ENCODE peak calls at places on chromosomes 2 and 18, in four cellular contexts. G is MM.1S, B is cardiac fibroblast, R is heart right ventricle. D is an unnamed sample.

GRCh38 chr2:168685619-168686453 is 116.6 kb upstream of the NOSTRIN start:
- DNase-seq in G (no peak), B (peak), R (no peak), D (no peak)

GRCh38 chr18:2997846-2998599 is 14.9 kb downstream of the LPIN2 start:
- DNase-seq in G (no peak), B (peak), R (no peak), D (no peak)

GRCh38 chr2:1704606-1705556 is 39.4 kb downstream of the PXDN start:
- DNase-seq in G (no peak), B (peak), R (peak), D (no peak)

GRCh38 chr2:191845248-191845715 is 1.6 kb downstream of the CAVIN2 start:
- DNase-seq in G (no peak), B (peak), R (peak), D (no peak)

GRCh38 chr2:240432820-240433801 is 2.4 kb upstream of the GPC1 start:
- DNase-seq in G (no peak), B (no peak), R (no peak), D (no peak)

GRCh38 chr2:73089270-73090030 is 17.9 kb upstream of the SFXN5 start:
- DNase-seq in G (no peak), B (peak), R (peak), D (peak)

GRCh38 chr2:172021955-172022354 is 22.2 kb downstream of the METAP1D start:
- DNase-seq in G (no peak), B (peak), R (peak), D (peak)

GRCh38 chr18:55592572-55592971 is 4.6 kb upstream of the TCF4 start:
- DNase-seq in G (no peak), B (peak), R (no peak), D (no peak)

GRCh38 chr2:64063924-64064331 is 44.7 kb upstream of the VPS54 start:
- DNase-seq in G (no peak), B (peak), R (peak), D (peak)

GRCh38 chr2:53593891-53594585 is 173.6 kb upstream of the CHAC2 start:
- DNase-seq in G (no peak), B (peak), R (no peak), D (peak)

GRCh38 chr2:64869126-64869525 is 120.1 kb upstream of the SLC1A4 start:
- DNase-seq in G (no peak), B (no peak), R (no peak), D (no peak)

GRCh38 chr2:202019689-202020450 is 13.8 kb upstream of the FZD7 start:
- DNase-seq in G (no peak), B (peak), R (peak), D (no peak)

GRCh38 chr2:128469203-128469602 is 150.5 kb upstream of the HS6ST1 start:
- DNase-seq in G (no peak), B (no peak), R (no peak), D (no peak)

GRCh38 chr18:28804512-28805214 is 627.7 kb upstream of the CDH2 start:
- DNase-seq in G (no peak), B (no peak), R (no peak), D (no peak)

GRCh38 chr2:64542071-64543005 is 18.2 kb downstream of the AFTPH start:
- DNase-seq in G (no peak), B (no peak), R (no peak), D (no peak)

GRCh38 chr18:47260138-47260923 is 8.9 kb upstream of the SKOR2 start:
- DNase-seq in G (no peak), B (peak), R (peak), D (peak)

GRCh38 chr2:127154985-127155650 is 48.2 kb upstream of the BIN1 start:
- DNase-seq in G (no peak), B (peak), R (no peak), D (peak)

GRCh38 chr18:55321268-55322175 is 266.5 kb downstream of the TCF4 start:
- DNase-seq in G (peak), B (peak), R (peak), D (peak)

GRCh38 chr18:57469884-57470283 is 34.7 kb downstream of the ONECUT2 start:
- DNase-seq in G (no peak), B (no peak), R (no peak), D (no peak)

GRCh38 chr2:189116984-189117383 is 62.6 kb downstream of the COL5A2 start:
- DNase-seq in G (no peak), B (no peak), R (no peak), D (peak)

GRCh38 chr18:57898506-57899124 is 95.5 kb upstream of the ATP8B1 start:
- DNase-seq in G (no peak), B (peak), R (no peak), D (peak)

GRCh38 chr18:34926683-34927082 is 114.5 kb upstream of the MAPRE2 start:
- DNase-seq in G (no peak), B (no peak), R (no peak), D (no peak)

GRCh38 chr18:37253424-37254255 is 312.0 kb downstream of the CELF4 start:
- DNase-seq in G (peak), B (no peak), R (no peak), D (no peak)

GRCh38 chr18:61851940-61852451 is 40.8 kb downstream of the RNF152 start:
- DNase-seq in G (no peak), B (peak), R (no peak), D (peak)

GRCh38 chr2:232866104-232866503 is 4.0 kb upstream of the SNORC start:
- DNase-seq in G (no peak), B (no peak), R (no peak), D (no peak)

GRCh38 chr18:66473882-66474281 is 130.0 kb downstream of the CDH19 start:
- DNase-seq in G (no peak), B (no peak), R (no peak), D (no peak)

GRCh38 chr2:45380131-45380836 is 230.8 kb downstream of the SRBD1 start:
- DNase-seq in G (no peak), B (peak), R (no peak), D (peak)

GRCh38 chr2:207093234-207093633 is 72.5 kb downstream of the KLF7 start:
- DNase-seq in G (no peak), B (no peak), R (no peak), D (no peak)

GRCh38 chr18:37553633-37554398 is 11.8 kb downstream of the CELF4 start:
- DNase-seq in G (no peak), B (no peak), R (no peak), D (no peak)

GRCh38 chr2:39385172-39385571 is 51.9 kb downstream of the MAP4K3 start:
- DNase-seq in G (no peak), B (no peak), R (no peak), D (no peak)

GRCh38 chr2:39392672-39393071 is 44.4 kb downstream of the MAP4K3 start:
- DNase-seq in G (no peak), B (no peak), R (no peak), D (no peak)

GRCh38 chr2:39386064-39386463 is 51.0 kb downstream of the MAP4K3 start:
- DNase-seq in G (no peak), B (no peak), R (no peak), D (no peak)

GRCh38 chr2:39394427-39395002 is 42.6 kb downstream of the MAP4K3 start:
- DNase-seq in G (no peak), B (peak), R (no peak), D (peak)

GRCh38 chr2:39390126-39390692 is 46.9 kb downstream of the MAP4K3 start:
- DNase-seq in G (no peak), B (no peak), R (no peak), D (no peak)
- H3K4me3 ChIP-seq in G (no peak), B (no peak), R (no peak), D (no peak)

DNA sequence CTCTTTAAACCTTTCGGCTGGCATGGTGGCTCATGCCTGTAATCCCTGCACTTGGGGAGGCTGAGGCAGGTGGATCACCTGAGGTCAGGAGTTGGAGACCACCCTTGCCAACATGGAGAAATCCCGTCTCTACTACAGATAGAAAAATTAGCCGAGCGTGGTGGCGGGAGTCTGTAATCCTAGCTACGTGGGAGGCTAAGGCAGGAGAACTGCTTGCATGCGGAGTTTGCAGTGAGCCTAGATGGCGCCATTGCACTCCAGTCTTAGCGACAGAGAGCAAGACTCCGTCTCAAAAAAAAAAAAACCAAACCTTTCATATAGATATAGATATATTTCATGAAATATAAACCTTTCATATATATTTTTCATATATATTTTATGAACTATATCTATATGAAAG is 864.7 kb downstream of the TRIB2 start:
- DNase-seq in G (no peak), B (no peak), R (no peak), D (no peak)
- TF ChIP-seq CTCF in G (no peak), B (no peak), R (no peak), D (no peak)

GRCh38 chr18:77115461-77115907 is 17.1 kb downstream of the MBP start:
- DNase-seq in G (no peak), B (no peak), R (no peak), D (no peak)

GRCh38 chr18:77113361-77114069 is 19.1 kb downstream of the MBP start:
- DNase-seq in G (no peak), B (no peak), R (no peak), D (no peak)

GRCh38 chr18:77116201-77117080 is 16.1 kb downstream of the MBP start:
- DNase-seq in G (no peak), B (no peak), R (no peak), D (no peak)

GRCh38 chr18:77114070-77114563 is 18.5 kb downstream of the MBP start:
- DNase-seq in G (no peak), B (no peak), R (no peak), D (no peak)

DNA sequence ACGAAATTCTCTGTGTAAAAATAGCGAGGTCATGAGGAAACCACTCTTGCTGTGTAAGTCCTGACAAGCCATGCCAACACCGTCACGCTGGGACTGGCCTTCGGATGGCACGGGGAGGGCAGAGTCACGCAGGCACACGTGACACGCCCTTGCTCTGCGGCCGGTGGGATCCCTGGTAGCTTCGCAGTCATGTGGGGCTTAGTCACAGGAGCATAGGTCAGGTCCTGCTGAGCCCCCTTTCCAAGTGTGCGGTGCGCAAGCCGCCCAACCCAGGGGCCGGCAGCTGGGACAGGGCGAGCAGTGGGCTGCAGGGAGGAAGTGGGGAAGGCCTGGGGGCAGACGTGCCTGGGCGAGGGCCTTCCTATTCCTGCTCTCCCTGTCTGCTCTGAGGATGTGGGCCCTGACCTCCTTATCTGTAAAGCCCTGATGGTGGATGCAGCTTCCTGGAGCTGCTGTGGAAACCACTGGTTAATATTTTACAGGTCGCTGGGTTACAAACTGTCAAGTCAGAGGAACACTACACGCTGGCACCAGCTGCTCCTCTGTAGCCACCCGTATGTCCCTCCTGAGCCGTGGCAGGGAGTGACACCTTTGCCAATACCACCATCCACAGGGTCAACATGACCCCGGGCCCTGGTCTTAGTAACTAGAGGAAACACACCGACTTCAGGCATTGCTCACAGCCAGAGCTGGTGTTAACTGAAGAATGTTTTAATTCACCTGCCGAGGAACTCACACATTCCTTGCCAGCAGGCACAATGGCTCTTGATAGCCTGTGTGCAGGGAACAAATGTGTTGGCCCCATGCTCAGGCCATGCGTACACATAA is 17.8 kb downstream of the MBP start:
- DNase-seq in G (no peak), B (peak), R (peak), D (peak)
- H3K4me3 ChIP-seq in G (no peak), B (no peak), R (no peak), D (no peak)

GRCh38 chr18:48868468-48869466 is 82.0 kb downstream of the SMAD7 start:
- DNase-seq in G (peak), B (no peak), R (no peak), D (no peak)

GRCh38 chr18:48864876-48865275 is 85.9 kb downstream of the SMAD7 start:
- DNase-seq in G (no peak), B (no peak), R (no peak), D (no peak)

GRCh38 chr18:48866856-48867255 is 83.9 kb downstream of the SMAD7 start:
- DNase-seq in G (no peak), B (no peak), R (no peak), D (no peak)

GRCh38 chr18:48867978-48868377 is 82.8 kb downstream of the SMAD7 start:
- DNase-seq in G (peak), B (no peak), R (no peak), D (no peak)

GRCh38 chr18:48866028-48866733 is 84.6 kb downstream of the SMAD7 start:
- DNase-seq in G (no peak), B (peak), R (peak), D (peak)
- TF ChIP-seq CTCF in G (no peak), B (no peak), R (no peak), D (no peak)

GRCh38 chr2:27174638-27175037 is 25.8 kb downstream of the TCF23 start:
- DNase-seq in G (no peak), B (no peak), R (no peak), D (no peak)

GRCh38 chr2:27164960-27165763 is 16.4 kb downstream of the TCF23 start:
- DNase-seq in G (peak), B (no peak), R (no peak), D (no peak)

GRCh38 chr2:27175330-27175729 is 26.5 kb downstream of the TCF23 start:
- DNase-seq in G (no peak), B (peak), R (no peak), D (peak)

GRCh38 chr2:27171351-27171848 is 22.6 kb downstream of the TCF23 start:
- DNase-seq in G (no peak), B (no peak), R (no peak), D (peak)

DNA sequence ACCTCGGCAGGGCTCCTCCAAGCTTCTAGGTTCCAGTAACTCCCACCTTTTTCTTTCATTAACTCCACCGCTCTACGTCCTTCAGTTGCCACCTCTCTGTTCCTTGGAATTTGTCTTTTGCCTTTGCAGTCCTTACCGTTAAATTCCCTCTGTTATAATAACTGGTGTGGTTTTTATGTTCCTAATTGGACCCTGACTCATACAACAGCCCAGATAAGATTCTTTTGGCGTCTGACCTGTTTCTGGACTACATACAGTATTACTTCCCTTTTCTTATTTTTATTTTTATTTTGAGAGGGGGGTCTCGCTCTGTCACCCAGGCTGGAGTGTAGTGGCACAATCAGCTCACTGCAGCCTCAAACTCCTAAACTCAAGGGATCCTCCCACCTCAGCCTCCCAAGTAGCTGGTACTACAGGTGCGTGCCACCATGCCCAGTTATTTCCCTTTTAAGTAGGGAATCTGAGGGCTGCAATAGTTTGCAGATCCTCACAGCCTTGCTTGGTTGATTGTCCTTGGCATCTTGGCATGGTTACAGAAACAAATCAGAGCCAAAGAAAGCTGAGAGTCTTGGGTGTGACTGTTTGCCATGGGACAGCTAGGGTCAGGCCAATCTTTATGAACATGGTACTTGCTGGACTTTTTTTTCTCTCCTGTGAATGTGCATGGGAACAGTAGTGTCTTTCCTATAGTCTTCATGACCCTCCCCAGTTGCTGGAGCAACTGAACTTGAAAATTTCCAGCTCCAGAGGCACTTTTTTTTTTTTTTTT is 21.9 kb downstream of the TCF23 start:
- DNase-seq in G (no peak), B (peak), R (no peak), D (no peak)
- H3K4me3 ChIP-seq in G (no peak), B (no peak), R (no peak), D (no peak)

DNA sequence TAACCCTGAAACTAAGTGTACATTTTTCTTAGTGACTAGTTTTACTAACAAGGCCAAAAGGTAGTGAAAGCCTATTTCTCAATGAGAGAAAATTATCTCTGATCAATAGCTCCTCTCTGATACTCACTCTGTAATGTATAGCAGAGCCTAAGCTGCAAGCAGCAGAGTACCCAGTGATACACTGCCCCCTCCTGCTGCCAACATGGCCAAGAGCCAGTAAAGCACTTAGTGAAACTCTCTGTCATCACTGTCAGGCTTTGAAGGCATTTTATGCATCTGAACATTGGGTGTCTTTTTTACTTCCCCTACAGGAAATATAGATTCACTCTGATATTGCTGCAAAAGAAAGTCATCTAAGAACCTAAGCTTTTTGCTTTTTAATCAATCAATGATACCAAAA is 784.1 kb upstream of the CDH7 start:
- DNase-seq in G (peak), B (no peak), R (peak), D (no peak)
- TF ChIP-seq CTCF in G (peak), B (no peak), R (no peak), D (no peak)

D was measured in AG10803.